ENCODE peak calls at places on chromosomes 3 and 15, in seven cellular contexts. One of them, this sample, is unnamed.

GRCh38 chr15:98903377-98904018 is 104.1 kb downstream of the PGPEP1L start:
- DNase-seq in brain microvascular endothelial cell: peak; percentile 83
- DNase-seq in CD8-positive, alpha-beta T cell: no peak
- DNase-seq in ascending aorta: no peak
- DNase-seq in sigmoid colon: no peak
- DNase-seq in cardiac muscle cell: no peak
- DNase-seq in upper lobe of right lung: no peak
- DNase-seq in this sample: peak; percentile 96

GRCh38 chr3:171113716-171114115 is 87.2 kb upstream of the SLC2A2 start:
- DNase-seq in brain microvascular endothelial cell: no peak
- DNase-seq in CD8-positive, alpha-beta T cell: no peak
- DNase-seq in ascending aorta: no peak
- DNase-seq in sigmoid colon: no peak
- DNase-seq in cardiac muscle cell: no peak
- DNase-seq in upper lobe of right lung: no peak
- DNase-seq in this sample: no peak

GRCh38 chr3:149739396-149739795 is 12.9 kb downstream of the COMMD2 start:
- DNase-seq in brain microvascular endothelial cell: no peak
- DNase-seq in CD8-positive, alpha-beta T cell: no peak
- DNase-seq in ascending aorta: no peak
- DNase-seq in sigmoid colon: no peak
- DNase-seq in cardiac muscle cell: no peak
- DNase-seq in upper lobe of right lung: no peak
- DNase-seq in this sample: no peak

GRCh38 chr3:126036056-126036549 is 47.8 kb downstream of the SLC41A3 start:
- DNase-seq in brain microvascular endothelial cell: no peak
- DNase-seq in CD8-positive, alpha-beta T cell: no peak
- DNase-seq in ascending aorta: no peak
- DNase-seq in sigmoid colon: peak; percentile 40
- DNase-seq in cardiac muscle cell: no peak
- DNase-seq in upper lobe of right lung: peak; percentile 47
- DNase-seq in this sample: no peak

GRCh38 chr15:45027220-45027619 is 4.2 kb downstream of the SORD start:
- DNase-seq in brain microvascular endothelial cell: no peak
- DNase-seq in CD8-positive, alpha-beta T cell: no peak
- DNase-seq in ascending aorta: no peak
- DNase-seq in sigmoid colon: no peak
- DNase-seq in cardiac muscle cell: peak; percentile 65
- DNase-seq in upper lobe of right lung: no peak
- DNase-seq in this sample: no peak

GRCh38 chr15:40925863-40926658 is 3.1 kb upstream of the DLL4 start:
- DNase-seq in brain microvascular endothelial cell: no peak
- DNase-seq in CD8-positive, alpha-beta T cell: no peak
- DNase-seq in ascending aorta: no peak
- DNase-seq in sigmoid colon: no peak
- DNase-seq in cardiac muscle cell: peak; percentile 49
- DNase-seq in upper lobe of right lung: no peak
- DNase-seq in this sample: peak; percentile 57

GRCh38 chr15:70376929-70377691 is 279.4 kb upstream of the TLE3 start:
- DNase-seq in brain microvascular endothelial cell: peak; percentile 5
- DNase-seq in CD8-positive, alpha-beta T cell: no peak
- DNase-seq in ascending aorta: no peak
- DNase-seq in sigmoid colon: peak; percentile 83
- DNase-seq in cardiac muscle cell: peak; percentile 71
- DNase-seq in upper lobe of right lung: peak; percentile 72
- DNase-seq in this sample: peak; percentile 63

GRCh38 chr15:87268675-87269074 is 987.9 kb downstream of the NTRK3 start:
- DNase-seq in brain microvascular endothelial cell: no peak
- DNase-seq in CD8-positive, alpha-beta T cell: no peak
- DNase-seq in ascending aorta: no peak
- DNase-seq in sigmoid colon: no peak
- DNase-seq in cardiac muscle cell: no peak
- DNase-seq in upper lobe of right lung: no peak
- DNase-seq in this sample: peak; percentile 42

GRCh38 chr3:47024932-47025331 is 45.5 kb downstream of the NBEAL2 start:
- DNase-seq in brain microvascular endothelial cell: peak; percentile 56
- DNase-seq in CD8-positive, alpha-beta T cell: no peak
- DNase-seq in ascending aorta: no peak
- DNase-seq in sigmoid colon: no peak
- DNase-seq in cardiac muscle cell: no peak
- DNase-seq in upper lobe of right lung: no peak
- DNase-seq in this sample: peak; percentile 52

GRCh38 chr3:3216401-3216800 is 36.9 kb upstream of the CRBN start:
- DNase-seq in brain microvascular endothelial cell: no peak
- DNase-seq in CD8-positive, alpha-beta T cell: no peak
- DNase-seq in ascending aorta: no peak
- DNase-seq in sigmoid colon: no peak
- DNase-seq in cardiac muscle cell: no peak
- DNase-seq in upper lobe of right lung: no peak
- DNase-seq in this sample: no peak

GRCh38 chr3:9825461-9826040 is 15.5 kb downstream of the TTLL3 start:
- DNase-seq in brain microvascular endothelial cell: no peak
- DNase-seq in CD8-positive, alpha-beta T cell: no peak
- DNase-seq in ascending aorta: no peak
- DNase-seq in sigmoid colon: no peak
- DNase-seq in cardiac muscle cell: no peak
- DNase-seq in upper lobe of right lung: no peak
- DNase-seq in this sample: no peak

GRCh38 chr3:78825858-78826215 is 942.0 kb downstream of the ROBO1 start:
- DNase-seq in brain microvascular endothelial cell: no peak
- DNase-seq in CD8-positive, alpha-beta T cell: no peak
- DNase-seq in ascending aorta: no peak
- DNase-seq in sigmoid colon: no peak
- DNase-seq in cardiac muscle cell: no peak
- DNase-seq in upper lobe of right lung: no peak
- DNase-seq in this sample: no peak

GRCh38 chr3:48314542-48314941 is 18.9 kb downstream of the SPINK8 start:
- DNase-seq in brain microvascular endothelial cell: no peak
- DNase-seq in CD8-positive, alpha-beta T cell: no peak
- DNase-seq in ascending aorta: no peak
- DNase-seq in sigmoid colon: no peak
- DNase-seq in cardiac muscle cell: no peak
- DNase-seq in upper lobe of right lung: no peak
- DNase-seq in this sample: no peak

GRCh38 chr3:48320994-48321393 is 12.5 kb downstream of the SPINK8 start:
- DNase-seq in brain microvascular endothelial cell: no peak
- DNase-seq in CD8-positive, alpha-beta T cell: no peak
- DNase-seq in ascending aorta: no peak
- DNase-seq in sigmoid colon: no peak
- DNase-seq in cardiac muscle cell: no peak
- DNase-seq in upper lobe of right lung: no peak
- DNase-seq in this sample: no peak

DNA sequence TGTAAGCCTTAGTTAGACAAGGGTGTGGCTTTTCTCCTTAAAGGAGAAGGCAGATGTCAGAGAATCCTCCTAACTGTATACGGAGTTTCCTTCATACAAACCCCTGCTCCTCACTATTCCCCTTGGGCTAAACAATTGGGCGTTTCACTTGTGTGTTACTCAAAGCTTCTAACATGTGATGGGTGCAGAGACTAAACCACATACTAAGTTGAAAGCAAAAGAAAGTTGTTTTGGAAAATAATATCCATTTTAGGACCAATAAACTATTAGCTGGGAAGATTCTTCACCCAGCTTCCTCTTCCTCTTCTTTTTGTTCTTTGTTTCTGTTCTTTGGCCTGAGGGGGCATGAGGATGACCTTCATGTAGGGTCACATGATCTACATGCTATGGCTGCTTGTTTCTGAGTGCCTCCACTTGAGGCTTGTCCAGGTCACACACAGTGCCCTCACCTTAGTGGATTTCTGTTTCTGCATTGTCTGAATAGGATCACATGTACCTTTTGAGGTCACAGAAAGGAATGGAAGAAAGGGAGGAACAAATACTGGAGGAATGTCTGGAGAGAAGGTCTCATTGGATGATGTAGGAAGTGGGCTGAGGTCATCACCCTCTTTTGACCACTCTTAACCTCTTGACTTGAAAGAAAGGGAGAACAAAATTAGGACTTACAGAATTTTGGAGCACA is 14.5 kb downstream of the SPINK8 start:
- DNase-seq in brain microvascular endothelial cell: no peak
- DNase-seq in CD8-positive, alpha-beta T cell: no peak
- DNase-seq in ascending aorta: no peak
- DNase-seq in sigmoid colon: no peak
- DNase-seq in cardiac muscle cell: no peak
- DNase-seq in upper lobe of right lung: no peak
- DNase-seq in this sample: no peak
- TF ChIP-seq CTCF in brain microvascular endothelial cell: no peak
- TF ChIP-seq CTCF in CD8-positive, alpha-beta T cell: no peak
- TF ChIP-seq CTCF in ascending aorta: no peak
- TF ChIP-seq CTCF in sigmoid colon: no peak
- TF ChIP-seq CTCF in cardiac muscle cell: no peak
- TF ChIP-seq CTCF in upper lobe of right lung: no peak
- TF ChIP-seq CTCF in this sample: no peak

GRCh38 chr15:89486726-89487050 is 9.7 kb downstream of the RHCG start:
- DNase-seq in brain microvascular endothelial cell: no peak
- DNase-seq in CD8-positive, alpha-beta T cell: peak; percentile 10
- DNase-seq in ascending aorta: no peak
- DNase-seq in sigmoid colon: no peak
- DNase-seq in cardiac muscle cell: no peak
- DNase-seq in upper lobe of right lung: peak; percentile 81
- DNase-seq in this sample: peak; percentile 61
- H3K4me3 ChIP-seq in brain microvascular endothelial cell: no peak overlapping the region
- H3K4me3 ChIP-seq in CD8-positive, alpha-beta T cell: no peak overlapping the region
- H3K4me3 ChIP-seq in ascending aorta: no peak overlapping the region
- H3K4me3 ChIP-seq in sigmoid colon: no peak overlapping the region
- H3K4me3 ChIP-seq in cardiac muscle cell: no peak overlapping the region
- H3K4me3 ChIP-seq in upper lobe of right lung: no peak overlapping the region
- H3K4me3 ChIP-seq in this sample: no peak overlapping the region

DNA sequence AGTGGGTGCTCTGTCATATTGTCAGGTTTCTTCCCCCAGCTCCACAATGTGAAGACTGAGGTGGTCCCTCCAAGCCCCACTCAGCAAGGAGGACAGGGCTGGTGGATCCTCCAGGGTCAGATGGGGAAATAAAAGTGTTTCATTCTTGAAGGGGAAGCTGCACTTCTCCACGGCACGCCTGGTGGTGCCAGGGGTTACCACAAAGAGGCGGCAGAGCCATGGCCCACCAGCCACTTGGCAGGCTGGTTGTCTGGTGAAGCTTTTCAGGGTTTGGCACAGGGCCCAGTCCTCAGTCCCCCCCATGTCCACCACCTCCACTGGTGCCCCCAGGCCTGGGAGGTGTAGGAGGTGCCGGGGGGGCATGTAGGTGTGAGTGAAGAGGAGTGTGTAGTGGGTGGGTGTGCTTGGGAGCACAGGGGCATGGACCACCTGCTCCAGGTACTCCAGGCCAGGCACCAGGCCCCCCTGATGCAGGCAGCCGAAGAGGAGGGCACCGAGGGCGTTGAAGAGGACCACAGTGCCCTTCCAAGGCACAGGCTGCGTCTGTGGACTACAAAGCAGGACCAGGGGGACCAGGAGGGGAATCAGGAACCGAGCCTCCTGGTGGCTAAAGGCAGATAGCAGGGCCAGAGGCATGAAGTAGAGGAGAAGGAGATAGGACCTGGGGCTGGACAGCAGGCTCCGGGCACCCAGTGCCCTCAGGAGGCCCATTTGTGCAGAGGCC is 5.0 kb upstream of the NCBP2 start:
- DNase-seq in brain microvascular endothelial cell: no peak
- DNase-seq in CD8-positive, alpha-beta T cell: no peak
- DNase-seq in ascending aorta: no peak
- DNase-seq in sigmoid colon: no peak
- DNase-seq in cardiac muscle cell: no peak
- DNase-seq in upper lobe of right lung: no peak
- DNase-seq in this sample: no peak
- TF ChIP-seq CTCF in brain microvascular endothelial cell: peak; percentile 47
- TF ChIP-seq CTCF in CD8-positive, alpha-beta T cell: no peak
- TF ChIP-seq CTCF in ascending aorta: no peak
- TF ChIP-seq CTCF in sigmoid colon: no peak
- TF ChIP-seq CTCF in cardiac muscle cell: no peak
- TF ChIP-seq CTCF in upper lobe of right lung: no peak
- TF ChIP-seq CTCF in this sample: peak; percentile 17

DNA sequence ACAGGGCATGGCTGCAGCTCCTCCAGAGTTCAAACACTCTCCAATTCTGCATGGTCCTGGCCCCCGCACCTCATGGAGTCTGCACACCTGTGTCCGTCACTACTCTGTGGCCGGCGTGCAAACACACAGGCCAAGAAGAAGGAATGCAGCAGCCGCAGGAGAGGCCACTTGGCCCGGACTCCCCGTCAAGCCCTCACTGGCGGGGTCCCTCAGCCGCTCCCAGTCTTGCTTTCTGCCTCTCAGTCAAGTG is 16.3 kb downstream of the TNK2 start:
- DNase-seq in brain microvascular endothelial cell: no peak
- DNase-seq in CD8-positive, alpha-beta T cell: no peak
- DNase-seq in ascending aorta: no peak
- DNase-seq in sigmoid colon: no peak
- DNase-seq in cardiac muscle cell: no peak
- DNase-seq in upper lobe of right lung: peak; percentile 81
- DNase-seq in this sample: no peak
- H3K4me3 ChIP-seq in brain microvascular endothelial cell: peak overlapping the region; percentile 30
- H3K4me3 ChIP-seq in CD8-positive, alpha-beta T cell: no peak overlapping the region
- H3K4me3 ChIP-seq in ascending aorta: peak overlapping the region; percentile 64
- H3K4me3 ChIP-seq in sigmoid colon: peak overlapping the region; percentile 45
- H3K4me3 ChIP-seq in cardiac muscle cell: peak overlapping the region; percentile 27
- H3K4me3 ChIP-seq in upper lobe of right lung: peak overlapping the region; percentile 34
- H3K4me3 ChIP-seq in this sample: no peak overlapping the region

GRCh38 chr15:35290301-35290721 is 205.2 kb upstream of the NANOGP8 start:
- DNase-seq in brain microvascular endothelial cell: no peak
- DNase-seq in CD8-positive, alpha-beta T cell: no peak
- DNase-seq in ascending aorta: no peak
- DNase-seq in sigmoid colon: no peak
- DNase-seq in cardiac muscle cell: peak; percentile 16
- DNase-seq in upper lobe of right lung: no peak
- DNase-seq in this sample: peak; percentile 75

GRCh38 chr15:35289029-35289617 is 204.0 kb upstream of the NANOGP8 start:
- DNase-seq in brain microvascular endothelial cell: peak; percentile 54
- DNase-seq in CD8-positive, alpha-beta T cell: no peak
- DNase-seq in ascending aorta: no peak
- DNase-seq in sigmoid colon: no peak
- DNase-seq in cardiac muscle cell: peak; percentile 75
- DNase-seq in upper lobe of right lung: no peak
- DNase-seq in this sample: peak; percentile 72

GRCh38 chr15:35298509-35298908 is 213.4 kb upstream of the NANOGP8 start:
- DNase-seq in brain microvascular endothelial cell: no peak
- DNase-seq in CD8-positive, alpha-beta T cell: no peak
- DNase-seq in ascending aorta: no peak
- DNase-seq in sigmoid colon: no peak
- DNase-seq in cardiac muscle cell: no peak
- DNase-seq in upper lobe of right lung: no peak
- DNase-seq in this sample: no peak

GRCh38 chr15:35288580-35288979 is 203.5 kb upstream of the NANOGP8 start:
- DNase-seq in brain microvascular endothelial cell: no peak
- DNase-seq in CD8-positive, alpha-beta T cell: no peak
- DNase-seq in ascending aorta: no peak
- DNase-seq in sigmoid colon: no peak
- DNase-seq in cardiac muscle cell: no peak
- DNase-seq in upper lobe of right lung: no peak
- DNase-seq in this sample: no peak

GRCh38 chr15:35293353-35294130 is 208.4 kb upstream of the NANOGP8 start:
- DNase-seq in brain microvascular endothelial cell: peak; percentile 54
- DNase-seq in CD8-positive, alpha-beta T cell: no peak
- DNase-seq in ascending aorta: no peak
- DNase-seq in sigmoid colon: no peak
- DNase-seq in cardiac muscle cell: no peak
- DNase-seq in upper lobe of right lung: no peak
- DNase-seq in this sample: peak; percentile 47
- TF ChIP-seq CTCF in brain microvascular endothelial cell: peak; percentile 57
- TF ChIP-seq CTCF in CD8-positive, alpha-beta T cell: no peak
- TF ChIP-seq CTCF in ascending aorta: no peak
- TF ChIP-seq CTCF in sigmoid colon: no peak
- TF ChIP-seq CTCF in cardiac muscle cell: peak; percentile 15
- TF ChIP-seq CTCF in upper lobe of right lung: no peak
- TF ChIP-seq CTCF in this sample: no peak

This sample was measured in epithelial cell of esophagus.